ENCODE peak calls at places on chromosomes 16 and 17, in seven cellular contexts. B is substantia nigra; P is RWPE1; I is hypothalamus; C is stimulated activated CD8-positive, alpha-beta memory T cell treated with anti-CD3 and anti-CD28 coated beads, Interleukin-4, amount 100 ng/mL, for 1 hour; T is aorta; A is ascending aorta. K is an unnamed sample.

GRCh38 chr17:71052971-71053370 is 883.6 kb downstream of the KCNJ2 start:
- DNase-seq in B (no peak), P (no peak), I (no peak), C (no peak), T (no peak), A (no peak), K (no peak)

GRCh38 chr17:77118251-77118928 is 22.4 kb upstream of the SEC14L1 start:
- DNase-seq in B (no peak), P (peak), I (no peak), C (no peak), T (no peak), A (no peak), K (no peak)

GRCh38 chr17:43755389-43755875 is 3.2 kb downstream of the SOST start:
- DNase-seq in B (peak), P (no peak), I (no peak), C (no peak), T (no peak), A (peak), K (no peak)

GRCh38 chr16:12547608-12547922 is 256.1 kb downstream of the CPPED1 start:
- DNase-seq in B (no peak), P (no peak), I (no peak), C (no peak), T (no peak), A (no peak), K (no peak)

GRCh38 chr17:2852729-2853110 is 56.5 kb downstream of the RAP1GAP2 start:
- DNase-seq in B (no peak), P (no peak), I (no peak), C (no peak), T (no peak), A (no peak), K (no peak)

GRCh38 chr17:28086519-28086918 is 44.0 kb downstream of the NLK start:
- DNase-seq in B (no peak), P (no peak), I (no peak), C (no peak), T (no peak), A (no peak), K (no peak)

GRCh38 chr16:69833357-69833781 is 71.2 kb downstream of the WWP2 start:
- DNase-seq in B (no peak), P (no peak), I (no peak), C (no peak), T (no peak), A (no peak), K (no peak)

GRCh38 chr17:7580631-7581554 is 1.5 kb downstream of the CD68 start:
- DNase-seq in B (no peak), P (no peak), I (no peak), C (no peak), T (no peak), A (no peak), K (no peak)

GRCh38 chr16:68490358-68490757 is 42.0 kb upstream of the SMPD3 start:
- DNase-seq in B (no peak), P (no peak), I (no peak), C (no peak), T (no peak), A (no peak), K (no peak)

GRCh38 chr17:57819273-57819672 is 30.6 kb downstream of the MRPS23 start:
- DNase-seq in B (no peak), P (peak), I (no peak), C (no peak), T (no peak), A (no peak), K (no peak)

GRCh38 chr16:4839942-4840341 is 7.1 kb downstream of the GLYR1 start:
- DNase-seq in B (no peak), P (no peak), I (no peak), C (no peak), T (no peak), A (no peak), K (no peak)

GRCh38 chr16:728131-728889 is 1.4 kb downstream of the HAGHL start:
- DNase-seq in B (peak), P (peak), I (peak), C (peak), T (peak), A (peak), K (peak)

GRCh38 chr16:87356491-87356853 is 27.1 kb downstream of the FBXO31 start:
- DNase-seq in B (no peak), P (no peak), I (no peak), C (no peak), T (no peak), A (no peak), K (no peak)

GRCh38 chr16:74563828-74564263 is 43.1 kb downstream of the GLG1 start:
- DNase-seq in B (no peak), P (no peak), I (no peak), C (no peak), T (peak), A (no peak), K (no peak)

GRCh38 chr17:32628645-32629044 is 141.9 kb downstream of the CDK5R1 start:
- DNase-seq in B (no peak), P (no peak), I (no peak), C (no peak), T (no peak), A (no peak), K (no peak)

GRCh38 chr16:30903596-30903995 is 7.2 kb downstream of the CTF1 start:
- DNase-seq in B (peak), P (no peak), I (peak), C (no peak), T (peak), A (peak), K (no peak)

GRCh38 chr16:55217392-55217791 is 106.6 kb upstream of the IRX6 start:
- DNase-seq in B (no peak), P (no peak), I (no peak), C (no peak), T (no peak), A (no peak), K (no peak)

GRCh38 chr17:55845385-55845784 is 94.5 kb downstream of the PCTP start:
- DNase-seq in B (peak), P (peak), I (peak), C (no peak), T (peak), A (peak), K (peak)

GRCh38 chr16:88400186-88400585 is 17.4 kb downstream of the ZNF469 start:
- DNase-seq in B (no peak), P (no peak), I (no peak), C (no peak), T (no peak), A (no peak), K (no peak)

GRCh38 chr17:6536566-6537065 is 19.7 kb downstream of the PITPNM3 start:
- DNase-seq in B (no peak), P (no peak), I (no peak), C (no peak), T (no peak), A (peak), K (no peak)

GRCh38 chr16:68131813-68132706 is 46.9 kb downstream of the NFATC3 start:
- DNase-seq in B (no peak), P (no peak), I (no peak), C (no peak), T (no peak), A (no peak), K (no peak)

GRCh38 chr17:57016764-57017116 is 38.8 kb downstream of the SCPEP1 start:
- DNase-seq in B (no peak), P (no peak), I (no peak), C (no peak), T (no peak), A (no peak), K (no peak)

GRCh38 chr16:86062271-86062965 is 163.5 kb downstream of the IRF8 start:
- DNase-seq in B (no peak), P (no peak), I (no peak), C (no peak), T (peak), A (no peak), K (no peak)

GRCh38 chr17:2197271-2197670 is 106.3 kb downstream of the SMG6 start:
- DNase-seq in B (no peak), P (no peak), I (no peak), C (no peak), T (no peak), A (no peak), K (no peak)